ENCODE peak calls at places on chromosomes 3 and 15, in seven cellular contexts. Z is ovary, G is right cardiac atrium, N is SJSA1, S is WERI-Rb-1, A is GM23338, O is A673. F is an unnamed sample.

GRCh38 chr3:127141921-127142730 is 50.8 kb upstream of the PRR23E start:
- DNase-seq in G (no peak), S (no peak), Z (no peak), A (no peak), O (no peak), N (no peak), F (no peak)

GRCh38 chr3:121431717-121432517 is 113.9 kb downstream of the POLQ start:
- DNase-seq in Z (no peak), N (no peak), O (no peak), S (no peak), G (no peak), A (no peak), F (no peak)

GRCh38 chr15:43484455-43484854 is 8.5 kb downstream of the TP53BP1 start:
- DNase-seq in G (no peak), S (no peak), O (no peak), A (no peak), Z (no peak), N (no peak), F (no peak)

GRCh38 chr3:117217355-117217754 is 507.8 kb downstream of the TUSC7 start:
- DNase-seq in Z (no peak), G (no peak), S (no peak), N (no peak), A (no peak), O (no peak), F (no peak)

GRCh38 chr3:141086188-141086587 is 35.0 kb downstream of the SPSB4 start:
- DNase-seq in Z (no peak), S (no peak), O (no peak), N (no peak), G (no peak), A (no peak), F (no peak)

GRCh38 chr15:25691544-25692430 is 171.3 kb downstream of the ATP10A start:
- DNase-seq in N (no peak), O (no peak), S (no peak), Z (no peak), A (peak), G (peak), F (no peak)

GRCh38 chr15:40314723-40315276 is 7.1 kb upstream of the PLCB2 start:
- DNase-seq in G (no peak), Z (no peak), S (no peak), A (no peak), N (no peak), O (no peak), F (no peak)

GRCh38 chr15:85707519-85708338 is 87.0 kb downstream of the KLHL25 start:
- DNase-seq in S (no peak), Z (no peak), G (no peak), A (no peak), O (no peak), N (no peak), F (no peak)

GRCh38 chr3:54698059-54698458 is 229.8 kb downstream of the LRTM1 start:
- DNase-seq in G (no peak), O (no peak), A (peak), Z (no peak), N (no peak), S (no peak), F (no peak)

GRCh38 chr3:109548192-109548938 is 211.0 kb upstream of the DPPA4 start:
- DNase-seq in N (no peak), A (no peak), G (no peak), S (no peak), O (no peak), Z (no peak), F (no peak)

GRCh38 chr3:158097141-158097540 is 9.1 kb downstream of the SHOX2 start:
- DNase-seq in O (no peak), S (no peak), A (no peak), N (no peak), G (no peak), Z (no peak), F (no peak)

GRCh38 chr3:186609247-186609868 is 3.5 kb upstream of the AHSG start:
- DNase-seq in Z (no peak), N (no peak), G (no peak), A (peak), S (peak), O (no peak), F (no peak)

GRCh38 chr3:4740397-4741105 is 238.7 kb upstream of the BHLHE40 start:
- DNase-seq in S (no peak), N (no peak), Z (peak), G (peak), O (peak), A (no peak), F (no peak)

GRCh38 chr3:24119321-24119751 is 174.2 kb downstream of the NR1D2 start:
- DNase-seq in S (no peak), G (no peak), A (no peak), Z (no peak), N (no peak), O (no peak), F (no peak)

GRCh38 chr3:183378545-183378944 is 49.9 kb downstream of the MCF2L2 start:
- DNase-seq in S (no peak), G (no peak), O (no peak), A (no peak), Z (no peak), N (no peak), F (no peak)

GRCh38 chr15:43872416-43873020 is 45.7 kb downstream of the WDR76 start:
- DNase-seq in A (peak), S (peak), G (no peak), O (peak), N (peak), Z (peak), F (peak)

GRCh38 chr3:66520716-66521115 is 19.9 kb upstream of the LRIG1 start:
- DNase-seq in O (no peak), N (no peak), S (no peak), Z (no peak), G (no peak), A (no peak), F (no peak)

GRCh38 chr15:27454281-27455060 is 483.5 kb downstream of the GABRG3 start:
- DNase-seq in A (no peak), S (no peak), O (no peak), N (peak), G (no peak), Z (no peak), F (no peak)

GRCh38 chr15:91472316-91472756 is 372.3 kb downstream of the SV2B start:
- DNase-seq in O (no peak), S (no peak), G (no peak), N (no peak), Z (no peak), A (no peak), F (no peak)

GRCh38 chr3:190581041-190581501 is 67.2 kb downstream of the IL1RAP start:
- DNase-seq in N (no peak), S (no peak), Z (no peak), A (no peak), O (no peak), G (no peak), F (no peak)

GRCh38 chr3:189638276-189639031 is 7.3 kb downstream of the TP63 start:
- DNase-seq in A (no peak), N (no peak), S (no peak), G (no peak), Z (no peak), O (no peak), F (no peak)

GRCh38 chr15:41772720-41773331 is 1.5 kb upstream of the MAPKBP1 start:
- DNase-seq in A (peak), S (peak), N (peak), G (no peak), Z (peak), O (peak), F (peak)

GRCh38 chr3:31356941-31357340 is 175.8 kb upstream of the STT3B start:
- DNase-seq in G (no peak), A (peak), O (no peak), Z (peak), S (no peak), N (no peak), F (no peak)

GRCh38 chr3:9791790-9792404 is 376 bp downstream of the TADA3 start:
- DNase-seq in N (no peak), S (no peak), A (no peak), Z (no peak), G (no peak), O (no peak), F (no peak)

GRCh38 chr15:90037510-90037860 is 36.4 kb downstream of the ZNF710 start:
- DNase-seq in A (no peak), G (no peak), O (no peak), N (no peak), Z (no peak), S (no peak), F (no peak)

GRCh38 chr3:158313344-158313927 is 203.5 kb downstream of the RSRC1 start:
- DNase-seq in Z (no peak), N (no peak), O (peak), A (peak), S (peak), G (no peak), F (no peak)

GRCh38 chr3:175729466-175729865 is 870.3 kb downstream of the NAALADL2 start:
- DNase-seq in A (no peak), O (peak), S (no peak), Z (no peak), G (no peak), N (no peak), F (no peak)

GRCh38 chr3:17935217-17935616 is 192.8 kb upstream of the TBC1D5 start:
- DNase-seq in S (no peak), A (no peak), Z (no peak), O (peak), N (no peak), G (no peak), F (no peak)

GRCh38 chr3:109643590-109643989 is 306.2 kb upstream of the DPPA4 start:
- DNase-seq in N (no peak), S (no peak), O (no peak), G (no peak), Z (no peak), A (no peak), F (no peak)

GRCh38 chr3:129344540-129345220 is 66.0 kb downstream of the HMCES start:
- DNase-seq in O (no peak), N (no peak), A (peak), S (no peak), Z (no peak), G (no peak), F (no peak)

GRCh38 chr15:68464451-68465090 is 32.6 kb upstream of the ITGA11 start:
- DNase-seq in N (no peak), Z (no peak), G (no peak), O (peak), A (no peak), S (no peak), F (no peak)

GRCh38 chr3:82100378-82100777 is 338.9 kb upstream of the GBE1 start:
- DNase-seq in S (no peak), O (no peak), A (peak), G (no peak), Z (no peak), N (no peak), F (no peak)

GRCh38 chr3:24640330-24640877 is 145.8 kb upstream of the THRB start:
- DNase-seq in G (no peak), N (no peak), Z (no peak), O (peak), S (no peak), A (peak), F (no peak)

GRCh38 chr15:80180986-80181385 is 28.2 kb downstream of the FAH start:
- DNase-seq in O (no peak), A (no peak), N (no peak), S (no peak), G (no peak), Z (no peak), F (no peak)

GRCh38 chr3:56111651-56112250 is 356.5 kb downstream of the ERC2 start:
- DNase-seq in A (no peak), N (no peak), O (no peak), Z (no peak), G (no peak), S (no peak), F (no peak)

GRCh38 chr3:184765730-184766074 is 46.3 kb upstream of the VPS8 start:
- DNase-seq in Z (no peak), O (no peak), A (no peak), G (peak), S (no peak), N (no peak), F (no peak)

GRCh38 chr15:69562564-69562963 is 109.9 kb downstream of the RPLP1 start:
- DNase-seq in O (no peak), Z (no peak), N (no peak), A (no peak), S (no peak), G (no peak), F (no peak)

GRCh38 chr3:66449411-66449931 is 51.4 kb downstream of the LRIG1 start:
- DNase-seq in A (no peak), O (no peak), S (no peak), G (no peak), N (no peak), Z (no peak), F (peak)

GRCh38 chr3:44926172-44926571 is 49.8 kb downstream of the ZDHHC3 start:
- DNase-seq in N (no peak), Z (no peak), O (no peak), A (peak), G (no peak), S (no peak), F (no peak)

GRCh38 chr3:77189684-77190083 is 149.8 kb downstream of the ROBO2 start:
- DNase-seq in N (no peak), G (no peak), A (no peak), S (no peak), O (no peak), Z (no peak), F (no peak)

GRCh38 chr3:77188210-77188609 is 148.3 kb downstream of the ROBO2 start:
- DNase-seq in G (no peak), Z (no peak), N (no peak), S (no peak), O (no peak), A (no peak), F (no peak)

GRCh38 chr3:77186728-77187127 is 146.8 kb downstream of the ROBO2 start:
- DNase-seq in G (no peak), S (no peak), A (no peak), O (peak), N (no peak), Z (no peak), F (no peak)

GRCh38 chr3:77189258-77189657 is 149.4 kb downstream of the ROBO2 start:
- DNase-seq in O (no peak), A (no peak), Z (no peak), G (no peak), S (no peak), N (no peak), F (no peak)

DNA sequence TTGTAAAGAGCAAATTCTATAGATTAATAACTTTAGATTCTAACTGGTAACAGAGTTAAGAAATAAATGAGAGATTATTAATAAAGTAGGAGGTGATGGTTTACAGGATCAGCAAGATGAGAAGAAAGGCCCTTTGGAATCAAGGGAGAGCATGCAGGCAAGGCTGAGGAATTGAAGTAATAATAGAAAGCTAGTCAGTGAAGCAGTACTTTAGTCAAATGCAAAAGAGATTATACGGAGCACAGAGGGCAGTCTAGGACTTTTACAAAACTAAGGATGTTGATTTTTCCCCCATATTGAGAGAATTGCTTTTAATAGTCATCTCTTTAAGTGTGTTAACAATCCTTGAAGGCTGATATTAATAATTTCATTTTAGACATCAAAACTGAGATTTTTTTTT is 146.4 kb downstream of the ROBO2 start:
- DNase-seq in A (no peak), Z (no peak), G (no peak), N (no peak), O (peak), S (no peak), F (no peak)
- H3K27ac ChIP-seq in A (no peak), Z (no peak), G (no peak), N (no peak), O (peak), S (no peak), F (no peak)

GRCh38 chr3:112811917-112812660 is 34.6 kb downstream of the CD200R1L start:
- DNase-seq in G (peak), S (no peak), N (no peak), A (no peak), Z (no peak), O (no peak), F (no peak)

GRCh38 chr3:112813723-112814171 is 32.9 kb downstream of the CD200R1L start:
- DNase-seq in S (no peak), A (no peak), G (peak), Z (no peak), O (no peak), N (no peak), F (no peak)

GRCh38 chr3:112810561-112810960 is 36.1 kb downstream of the CD200R1L start:
- DNase-seq in Z (no peak), N (no peak), S (no peak), A (no peak), O (no peak), G (no peak), F (no peak)

GRCh38 chr3:112813016-112813415 is 33.6 kb downstream of the CD200R1L start:
- DNase-seq in A (no peak), S (no peak), O (no peak), G (no peak), N (no peak), Z (no peak), F (no peak)

DNA sequence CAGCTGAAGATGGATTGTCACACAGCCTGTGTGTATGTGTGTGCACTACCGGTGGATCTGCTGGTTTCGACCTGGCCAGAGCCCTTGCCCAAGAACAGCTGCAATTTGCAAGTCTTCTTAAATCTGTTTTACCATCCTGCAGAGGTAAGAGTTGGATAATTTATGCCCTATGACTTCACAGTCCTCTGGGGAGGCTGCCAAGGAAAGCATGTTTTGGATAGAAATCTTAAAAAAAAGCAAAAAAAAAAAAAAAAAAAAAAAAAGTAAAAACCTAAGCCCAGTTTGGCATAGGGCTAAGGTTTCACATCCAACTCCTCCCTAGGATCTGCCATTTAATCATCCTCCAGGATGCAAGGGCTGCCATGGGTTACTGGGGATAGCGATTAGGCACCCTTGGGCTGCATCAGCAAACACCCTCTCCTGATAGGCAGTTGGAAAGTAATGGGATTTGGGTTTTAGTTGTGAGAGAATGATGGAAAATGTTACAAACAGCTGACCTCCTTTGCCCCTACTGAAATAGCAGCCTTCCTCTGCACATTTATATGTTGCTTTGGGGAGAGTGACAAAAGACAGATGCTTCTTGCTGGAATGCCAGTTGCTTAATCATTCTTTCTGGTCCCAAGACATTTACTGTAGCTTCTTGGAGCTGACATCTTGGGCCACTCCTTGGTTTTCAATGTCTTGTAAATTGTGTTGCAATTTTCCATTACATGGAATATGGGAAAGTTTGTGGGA is 35.3 kb downstream of the CD200R1L start:
- DNase-seq in G (peak), N (no peak), A (no peak), S (no peak), O (no peak), Z (peak), F (no peak)
- H3K27ac ChIP-seq in G (peak), N (no peak), A (no peak), S (no peak), O (no peak), Z (peak), F (no peak)

DNA sequence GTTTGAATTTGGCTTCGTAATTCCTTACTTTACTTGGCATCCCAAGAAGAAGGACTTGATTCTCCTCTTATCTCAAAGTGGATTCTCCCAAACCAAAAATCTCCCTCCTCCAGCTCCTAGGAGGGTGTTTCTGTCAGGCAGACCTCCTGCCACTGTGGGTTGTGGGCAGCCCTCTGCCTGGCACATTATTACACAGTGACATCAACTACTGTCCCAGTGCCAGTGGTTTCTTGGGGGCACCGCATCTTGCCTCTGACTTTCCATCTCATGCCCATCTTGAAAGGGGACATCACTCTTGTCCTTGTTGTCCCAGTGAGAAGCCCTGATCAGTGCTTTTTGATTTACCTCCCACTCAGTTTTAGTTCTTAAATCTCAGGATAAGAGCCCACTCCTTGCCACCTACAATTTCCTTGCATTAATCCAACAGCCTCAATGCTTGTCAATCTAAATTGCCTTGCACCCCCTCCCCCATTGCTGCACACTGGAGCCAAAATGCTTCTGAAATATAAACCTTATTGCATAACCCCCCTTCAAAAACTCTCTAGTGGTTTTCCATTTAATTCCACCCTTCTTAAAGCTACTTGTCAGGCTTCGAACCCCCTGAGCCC is 81.0 kb downstream of the TRAK1 start:
- DNase-seq in Z (no peak), N (no peak), G (no peak), S (no peak), A (no peak), O (no peak), F (no peak)
- H3K27ac ChIP-seq in Z (no peak), N (no peak), G (no peak), S (no peak), A (no peak), O (no peak), F (peak)

GRCh38 chr15:58506787-58507671 is 75.2 kb downstream of the LIPC start:
- DNase-seq in N (no peak), Z (no peak), G (no peak), S (no peak), A (peak), O (no peak), F (no peak)
- H3K27ac ChIP-seq in N (no peak), Z (no peak), G (no peak), S (no peak), A (no peak), O (no peak), F (no peak)

F was measured in substantia nigra.